ENCODE peak calls at places on chromosome 17, in eight cellular contexts. One of them, this sample, is unnamed.

GRCh38 chr17:4972322-4972721 is 4.7 kb upstream of the SPAG7 start:
- DNase-seq in NCI-H69: no peak
- DNase-seq in AG08396: no peak
- DNase-seq in occipital lobe: no peak
- DNase-seq in fibroblast of lung: no peak
- DNase-seq in tibial artery: no peak
- DNase-seq in nephron progenitor cell: no peak
- DNase-seq in ELF-1: no peak
- DNase-seq in this sample: no peak

GRCh38 chr17:48624544-48625501 is 1.3 kb downstream of the HOXB9 start:
- DNase-seq in NCI-H69: peak; percentile 83
- DNase-seq in AG08396: peak; percentile 68
- DNase-seq in occipital lobe: no peak
- DNase-seq in fibroblast of lung: no peak
- DNase-seq in tibial artery: no peak
- DNase-seq in nephron progenitor cell: no peak
- DNase-seq in ELF-1: peak; percentile 64
- DNase-seq in this sample: peak; percentile 87

GRCh38 chr17:12665263-12666210 is at the start of gene MYOCD:
- DNase-seq in NCI-H69: peak; percentile 4
- DNase-seq in AG08396: peak; percentile 68
- DNase-seq in occipital lobe: no peak
- DNase-seq in fibroblast of lung: no peak
- DNase-seq in tibial artery: peak; percentile 37
- DNase-seq in nephron progenitor cell: peak; percentile 83
- DNase-seq in ELF-1: peak; percentile 92
- DNase-seq in this sample: peak; percentile 86

GRCh38 chr17:65703891-65704290 is 142.4 kb upstream of the AXIN2 start:
- DNase-seq in NCI-H69: no peak
- DNase-seq in AG08396: no peak
- DNase-seq in occipital lobe: no peak
- DNase-seq in fibroblast of lung: no peak
- DNase-seq in tibial artery: no peak
- DNase-seq in nephron progenitor cell: no peak
- DNase-seq in ELF-1: no peak
- DNase-seq in this sample: no peak

GRCh38 chr17:82439194-82439828 is 11.2 kb downstream of the CYBC1 start:
- DNase-seq in NCI-H69: no peak
- DNase-seq in AG08396: no peak
- DNase-seq in occipital lobe: no peak
- DNase-seq in fibroblast of lung: no peak
- DNase-seq in tibial artery: no peak
- DNase-seq in nephron progenitor cell: no peak
- DNase-seq in ELF-1: no peak
- DNase-seq in this sample: no peak

GRCh38 chr17:61579961-61580360 is 11.1 kb downstream of the NACA2 start:
- DNase-seq in NCI-H69: no peak
- DNase-seq in AG08396: peak; percentile 25
- DNase-seq in occipital lobe: no peak
- DNase-seq in fibroblast of lung: peak; percentile 46
- DNase-seq in tibial artery: no peak
- DNase-seq in nephron progenitor cell: peak; percentile 7
- DNase-seq in ELF-1: peak; percentile 22
- DNase-seq in this sample: peak; percentile 16

GRCh38 chr17:38898291-38898679 is 27.1 kb upstream of the LASP1NB start:
- DNase-seq in NCI-H69: no peak
- DNase-seq in AG08396: no peak
- DNase-seq in occipital lobe: no peak
- DNase-seq in fibroblast of lung: no peak
- DNase-seq in tibial artery: no peak
- DNase-seq in nephron progenitor cell: no peak
- DNase-seq in ELF-1: no peak
- DNase-seq in this sample: no peak

GRCh38 chr17:17491031-17491471 is 5.1 kb downstream of the RASD1 start:
- DNase-seq in NCI-H69: no peak
- DNase-seq in AG08396: no peak
- DNase-seq in occipital lobe: peak; percentile 59
- DNase-seq in fibroblast of lung: no peak
- DNase-seq in tibial artery: no peak
- DNase-seq in nephron progenitor cell: no peak
- DNase-seq in ELF-1: no peak
- DNase-seq in this sample: no peak

GRCh38 chr17:10119203-10120112 is 78.9 kb downstream of the GAS7 start:
- DNase-seq in NCI-H69: no peak
- DNase-seq in AG08396: no peak
- DNase-seq in occipital lobe: no peak
- DNase-seq in fibroblast of lung: no peak
- DNase-seq in tibial artery: peak; percentile 61
- DNase-seq in nephron progenitor cell: no peak
- DNase-seq in ELF-1: peak; percentile 94
- DNase-seq in this sample: peak; percentile 32

GRCh38 chr17:72571813-72572396 is 451.1 kb downstream of the SOX9 start:
- DNase-seq in NCI-H69: peak; percentile 61
- DNase-seq in AG08396: no peak
- DNase-seq in occipital lobe: no peak
- DNase-seq in fibroblast of lung: no peak
- DNase-seq in tibial artery: no peak
- DNase-seq in nephron progenitor cell: no peak
- DNase-seq in ELF-1: no peak
- DNase-seq in this sample: peak; percentile 17

GRCh38 chr17:27216836-27217235 is 77.1 kb upstream of the WSB1 start:
- DNase-seq in NCI-H69: no peak
- DNase-seq in AG08396: no peak
- DNase-seq in occipital lobe: no peak
- DNase-seq in fibroblast of lung: no peak
- DNase-seq in tibial artery: no peak
- DNase-seq in nephron progenitor cell: no peak
- DNase-seq in ELF-1: no peak
- DNase-seq in this sample: no peak

GRCh38 chr17:4584835-4585187 is 482 bp downstream of the SMTNL2 start:
- DNase-seq in NCI-H69: peak; percentile 48
- DNase-seq in AG08396: no peak
- DNase-seq in occipital lobe: no peak
- DNase-seq in fibroblast of lung: no peak
- DNase-seq in tibial artery: no peak
- DNase-seq in nephron progenitor cell: no peak
- DNase-seq in ELF-1: no peak
- DNase-seq in this sample: no peak

GRCh38 chr17:72615627-72615991 is 476.9 kb downstream of the SLC39A11 start:
- DNase-seq in NCI-H69: no peak
- DNase-seq in AG08396: no peak
- DNase-seq in occipital lobe: no peak
- DNase-seq in fibroblast of lung: no peak
- DNase-seq in tibial artery: no peak
- DNase-seq in nephron progenitor cell: no peak
- DNase-seq in ELF-1: no peak
- DNase-seq in this sample: no peak

GRCh38 chr17:18381953-18382245 is 4.3 kb downstream of the EVPLL start:
- DNase-seq in NCI-H69: no peak
- DNase-seq in AG08396: no peak
- DNase-seq in occipital lobe: no peak
- DNase-seq in fibroblast of lung: no peak
- DNase-seq in tibial artery: no peak
- DNase-seq in nephron progenitor cell: no peak
- DNase-seq in ELF-1: no peak
- DNase-seq in this sample: no peak

GRCh38 chr17:76934561-76935320 is 66.5 kb downstream of the MGAT5B start:
- DNase-seq in NCI-H69: no peak
- DNase-seq in AG08396: no peak
- DNase-seq in occipital lobe: no peak
- DNase-seq in fibroblast of lung: no peak
- DNase-seq in tibial artery: no peak
- DNase-seq in nephron progenitor cell: no peak
- DNase-seq in ELF-1: peak; percentile 61
- DNase-seq in this sample: no peak

GRCh38 chr17:79114455-79115301 is 40.1 kb downstream of the ENGASE start:
- DNase-seq in NCI-H69: peak; percentile 98
- DNase-seq in AG08396: no peak
- DNase-seq in occipital lobe: no peak
- DNase-seq in fibroblast of lung: no peak
- DNase-seq in tibial artery: no peak
- DNase-seq in nephron progenitor cell: no peak
- DNase-seq in ELF-1: peak; percentile 41
- DNase-seq in this sample: peak; percentile 91

GRCh38 chr17:57671546-57672204 is 73.4 kb downstream of the CCDC182 start:
- DNase-seq in NCI-H69: peak; percentile 86
- DNase-seq in AG08396: peak; percentile 89
- DNase-seq in occipital lobe: peak; percentile 65
- DNase-seq in fibroblast of lung: peak; percentile 81
- DNase-seq in tibial artery: peak; percentile 63
- DNase-seq in nephron progenitor cell: peak; percentile 78
- DNase-seq in ELF-1: peak; percentile 82
- DNase-seq in this sample: peak; percentile 91

GRCh38 chr17:71437176-71437575 is 683.6 kb upstream of the SOX9 start:
- DNase-seq in NCI-H69: no peak
- DNase-seq in AG08396: no peak
- DNase-seq in occipital lobe: no peak
- DNase-seq in fibroblast of lung: peak; percentile 58
- DNase-seq in tibial artery: no peak
- DNase-seq in nephron progenitor cell: no peak
- DNase-seq in ELF-1: no peak
- DNase-seq in this sample: no peak

GRCh38 chr17:5561736-5562135 is 22.6 kb downstream of the NLRP1 start:
- DNase-seq in NCI-H69: no peak
- DNase-seq in AG08396: no peak
- DNase-seq in occipital lobe: no peak
- DNase-seq in fibroblast of lung: no peak
- DNase-seq in tibial artery: no peak
- DNase-seq in nephron progenitor cell: no peak
- DNase-seq in ELF-1: no peak
- DNase-seq in this sample: no peak

GRCh38 chr17:11487469-11487868 is 110.8 kb upstream of the DNAH9 start:
- DNase-seq in NCI-H69: no peak
- DNase-seq in AG08396: no peak
- DNase-seq in occipital lobe: no peak
- DNase-seq in fibroblast of lung: no peak
- DNase-seq in tibial artery: no peak
- DNase-seq in nephron progenitor cell: no peak
- DNase-seq in ELF-1: no peak
- DNase-seq in this sample: no peak

GRCh38 chr17:44604149-44605115 is 47.1 kb downstream of the FZD2 start:
- DNase-seq in NCI-H69: no peak
- DNase-seq in AG08396: no peak
- DNase-seq in occipital lobe: no peak
- DNase-seq in fibroblast of lung: no peak
- DNase-seq in tibial artery: no peak
- DNase-seq in nephron progenitor cell: no peak
- DNase-seq in ELF-1: no peak
- DNase-seq in this sample: peak; percentile 57

GRCh38 chr17:68398731-68399637 is 58.3 kb downstream of the WIPI1 start:
- DNase-seq in NCI-H69: peak; percentile 89
- DNase-seq in AG08396: peak; percentile 79
- DNase-seq in occipital lobe: no peak
- DNase-seq in fibroblast of lung: peak; percentile 86
- DNase-seq in tibial artery: peak; percentile 55
- DNase-seq in nephron progenitor cell: peak; percentile 62
- DNase-seq in ELF-1: peak; percentile 84
- DNase-seq in this sample: peak; percentile 90

GRCh38 chr17:49555495-49556018 is 20.1 kb upstream of the NXPH3 start:
- DNase-seq in NCI-H69: no peak
- DNase-seq in AG08396: no peak
- DNase-seq in occipital lobe: no peak
- DNase-seq in fibroblast of lung: no peak
- DNase-seq in tibial artery: no peak
- DNase-seq in nephron progenitor cell: no peak
- DNase-seq in ELF-1: no peak
- DNase-seq in this sample: peak; percentile 83

GRCh38 chr17:82204831-82205719 is 7.6 kb downstream of the CCDC57 start:
- DNase-seq in NCI-H69: peak; percentile 96
- DNase-seq in AG08396: peak; percentile 77
- DNase-seq in occipital lobe: no peak
- DNase-seq in fibroblast of lung: peak; percentile 68
- DNase-seq in tibial artery: no peak
- DNase-seq in nephron progenitor cell: no peak
- DNase-seq in ELF-1: no peak
- DNase-seq in this sample: no peak

GRCh38 chr17:18184143-18185007 is 747 bp downstream of the ALKBH5 start:
- DNase-seq in NCI-H69: peak; percentile 54
- DNase-seq in AG08396: peak; percentile 53
- DNase-seq in occipital lobe: no peak
- DNase-seq in fibroblast of lung: peak; percentile 34
- DNase-seq in tibial artery: peak; percentile 50
- DNase-seq in nephron progenitor cell: peak; percentile 49
- DNase-seq in ELF-1: peak; percentile 55
- DNase-seq in this sample: peak; percentile 67

GRCh38 chr17:75412455-75413317 is 7.2 kb upstream of the GRB2 start:
- DNase-seq in NCI-H69: peak; percentile 83
- DNase-seq in AG08396: peak; percentile 55
- DNase-seq in occipital lobe: peak; percentile 7
- DNase-seq in fibroblast of lung: peak; percentile 79
- DNase-seq in tibial artery: peak; percentile 59
- DNase-seq in nephron progenitor cell: peak; percentile 72
- DNase-seq in ELF-1: peak; percentile 91
- DNase-seq in this sample: peak; percentile 90

GRCh38 chr17:77649717-77650211 is 308.7 kb upstream of the TNRC6C start:
- DNase-seq in NCI-H69: no peak
- DNase-seq in AG08396: peak; percentile 41
- DNase-seq in occipital lobe: no peak
- DNase-seq in fibroblast of lung: peak; percentile 12
- DNase-seq in tibial artery: no peak
- DNase-seq in nephron progenitor cell: no peak
- DNase-seq in ELF-1: peak; percentile 40
- DNase-seq in this sample: no peak

GRCh38 chr17:64081802-64082799 is 47.8 kb downstream of the ERN1 start:
- DNase-seq in NCI-H69: peak; percentile 92
- DNase-seq in AG08396: peak; percentile 23
- DNase-seq in occipital lobe: no peak
- DNase-seq in fibroblast of lung: peak; percentile 86
- DNase-seq in tibial artery: no peak
- DNase-seq in nephron progenitor cell: no peak
- DNase-seq in ELF-1: no peak
- DNase-seq in this sample: peak; percentile 54

GRCh38 chr17:2059125-2059836 is 4.4 kb downstream of the HIC1 start:
- DNase-seq in NCI-H69: peak; percentile 25
- DNase-seq in AG08396: no peak
- DNase-seq in occipital lobe: no peak
- DNase-seq in fibroblast of lung: no peak
- DNase-seq in tibial artery: peak; percentile 55
- DNase-seq in nephron progenitor cell: no peak
- DNase-seq in ELF-1: no peak
- DNase-seq in this sample: no peak

GRCh38 chr17:4632583-4632923 is 8.9 kb downstream of the ALOX15 start:
- DNase-seq in NCI-H69: no peak
- DNase-seq in AG08396: no peak
- DNase-seq in occipital lobe: no peak
- DNase-seq in fibroblast of lung: no peak
- DNase-seq in tibial artery: no peak
- DNase-seq in nephron progenitor cell: no peak
- DNase-seq in ELF-1: no peak
- DNase-seq in this sample: peak; percentile 73

This sample was measured in left kidney.